ENCODE peak calls at places on chromosomes 11 and 22, in seven cellular contexts. H is fibroblast of lung, K is pons, X is HAP-1, S is T-helper 22 cell, D is iris pigment epithelial cell, E is A549. R is an unnamed sample.

GRCh38 chr22:24025475-24025874 is 14.4 kb downstream of the CABIN1 start:
- DNase-seq in H (no peak), E (no peak), S (no peak), K (no peak), D (no peak), X (no peak), R (peak)

GRCh38 chr11:102319544-102319943 is 2.3 kb downstream of the BIRC3 start:
- DNase-seq in K (no peak), S (no peak), D (no peak), X (no peak), H (no peak), E (no peak), R (no peak)

GRCh38 chr11:46237248-46238077 is 40.0 kb upstream of the CREB3L1 start:
- DNase-seq in K (no peak), D (peak), H (peak), S (peak), E (peak), X (no peak), R (peak)

GRCh38 chr11:1908579-1908978 is 10.9 kb upstream of the TNNT3 start:
- DNase-seq in E (no peak), S (no peak), H (no peak), X (no peak), K (no peak), D (peak), R (no peak)

GRCh38 chr11:72609045-72609444 is 65.2 kb downstream of the PDE2A start:
- DNase-seq in X (peak), K (no peak), S (no peak), H (peak), D (peak), E (peak), R (peak)

GRCh38 chr22:46482311-46482710 is 55.1 kb downstream of the CELSR1 start:
- DNase-seq in X (no peak), H (no peak), E (no peak), S (no peak), D (no peak), K (no peak), R (no peak)

GRCh38 chr11:79121351-79121750 is 319.5 kb downstream of the TENM4 start:
- DNase-seq in X (no peak), K (peak), E (no peak), S (no peak), H (peak), D (peak), R (no peak)

GRCh38 chr11:17814546-17814945 is 80.0 kb downstream of the KCNC1 start:
- DNase-seq in E (no peak), D (no peak), K (no peak), X (no peak), H (peak), S (no peak), R (no peak)

GRCh38 chr11:94586978-94587377 is 19.8 kb downstream of the PIWIL4 start:
- DNase-seq in D (no peak), K (peak), H (no peak), E (no peak), S (no peak), X (no peak), R (no peak)

GRCh38 chr11:126925321-126926093 is 75.1 kb downstream of the KIRREL3 start:
- DNase-seq in D (no peak), K (peak), H (peak), S (no peak), E (no peak), X (no peak), R (no peak)

GRCh38 chr22:29346659-29347058 is 31.2 kb upstream of the RASL10A start:
- DNase-seq in K (peak), E (no peak), H (no peak), X (no peak), S (no peak), D (no peak), R (no peak)

GRCh38 chr11:33699515-33700424 is 856 bp downstream of the C11orf91 start:
- DNase-seq in K (no peak), S (no peak), H (no peak), X (no peak), E (no peak), D (no peak), R (peak)

GRCh38 chr22:30743257-30744020 is 48.8 kb downstream of the OSBP2 start:
- DNase-seq in E (no peak), X (no peak), H (no peak), S (no peak), K (no peak), D (no peak), R (no peak)

GRCh38 chr11:124172076-124172475 is 11.1 kb upstream of the OR10D3 start:
- DNase-seq in K (no peak), S (no peak), D (no peak), E (no peak), H (no peak), X (no peak), R (no peak)

GRCh38 chr22:29737251-29738117 is 17.7 kb downstream of the CABP7 start:
- DNase-seq in D (no peak), X (no peak), K (no peak), H (peak), E (no peak), S (no peak), R (no peak)

GRCh38 chr11:111718436-111719325 is 47.5 kb downstream of the PPP2R1B start:
- DNase-seq in K (no peak), D (peak), S (no peak), H (peak), E (peak), X (peak), R (no peak)

GRCh38 chr11:16862733-16863132 is 124.3 kb downstream of the C11orf58 start:
- DNase-seq in E (no peak), X (no peak), D (no peak), S (no peak), K (no peak), H (no peak), R (no peak)

GRCh38 chr11:29224739-29225384 is 792.0 kb downstream of the KCNA4 start:
- DNase-seq in E (no peak), H (no peak), X (no peak), D (peak), K (no peak), S (no peak), R (no peak)

GRCh38 chr11:7892751-7893356 is 38.2 kb downstream of the OR10A6 start:
- DNase-seq in X (no peak), H (peak), D (peak), E (peak), S (no peak), K (peak), R (peak)

GRCh38 chr22:37462983-37463382 is 23.2 kb downstream of the MFNG start:
- DNase-seq in X (peak), E (no peak), S (no peak), D (peak), K (no peak), H (no peak), R (peak)

GRCh38 chr11:102762414-102762813 is 18.0 kb downstream of the MMP10 start:
- DNase-seq in D (peak), S (no peak), H (peak), E (no peak), X (no peak), K (no peak), R (no peak)

R was measured in HEK293T.